ENCODE peak calls at places on chromosomes 13 and 19, in nine cellular contexts. One of them, this sample, is unnamed.

GRCh38 chr19:32865326-32865725 is 4.2 kb downstream of the SLC7A9 start:
- DNase-seq in mesendoderm: no peak
- DNase-seq in SK-N-SH: no peak
- DNase-seq in endothelial cell: no peak
- DNase-seq in mucosa of descending colon: no peak
- DNase-seq in HT1080: no peak
- DNase-seq in Calu3: no peak
- DNase-seq in iPS DF 19.7: no peak
- DNase-seq in hypothalamus: no peak
- DNase-seq in this sample: no peak

GRCh38 chr13:77696006-77696862 is 1.3 kb upstream of the SLAIN1 start:
- DNase-seq in mesendoderm: peak
- DNase-seq in SK-N-SH: peak
- DNase-seq in endothelial cell: no peak
- DNase-seq in mucosa of descending colon: no peak
- DNase-seq in HT1080: no peak
- DNase-seq in Calu3: no peak
- DNase-seq in iPS DF 19.7: no peak
- DNase-seq in hypothalamus: no peak
- DNase-seq in this sample: no peak

GRCh38 chr13:36332986-36333385 is 13.2 kb downstream of the SPART start:
- DNase-seq in mesendoderm: no peak
- DNase-seq in SK-N-SH: no peak
- DNase-seq in endothelial cell: no peak
- DNase-seq in mucosa of descending colon: no peak
- DNase-seq in HT1080: peak
- DNase-seq in Calu3: no peak
- DNase-seq in iPS DF 19.7: no peak
- DNase-seq in hypothalamus: no peak
- DNase-seq in this sample: no peak

GRCh38 chr13:26485786-26486185 is 71.7 kb upstream of the WASF3 start:
- DNase-seq in mesendoderm: peak
- DNase-seq in SK-N-SH: no peak
- DNase-seq in endothelial cell: no peak
- DNase-seq in mucosa of descending colon: peak
- DNase-seq in HT1080: no peak
- DNase-seq in Calu3: no peak
- DNase-seq in iPS DF 19.7: no peak
- DNase-seq in hypothalamus: no peak
- DNase-seq in this sample: no peak

GRCh38 chr13:77138813-77139212 is 111.9 kb upstream of the FBXL3 start:
- DNase-seq in mesendoderm: no peak
- DNase-seq in SK-N-SH: no peak
- DNase-seq in endothelial cell: no peak
- DNase-seq in mucosa of descending colon: no peak
- DNase-seq in HT1080: no peak
- DNase-seq in Calu3: no peak
- DNase-seq in iPS DF 19.7: no peak
- DNase-seq in hypothalamus: no peak
- DNase-seq in this sample: no peak

GRCh38 chr19:4531562-4532165 is 3.4 kb downstream of the PLIN5 start:
- DNase-seq in mesendoderm: no peak
- DNase-seq in SK-N-SH: peak
- DNase-seq in endothelial cell: no peak
- DNase-seq in mucosa of descending colon: no peak
- DNase-seq in HT1080: no peak
- DNase-seq in Calu3: no peak
- DNase-seq in iPS DF 19.7: no peak
- DNase-seq in hypothalamus: no peak
- DNase-seq in this sample: no peak

GRCh38 chr19:50826492-50827240 is 3.1 kb upstream of the KLK1 start:
- DNase-seq in mesendoderm: no peak
- DNase-seq in SK-N-SH: no peak
- DNase-seq in endothelial cell: no peak
- DNase-seq in mucosa of descending colon: no peak
- DNase-seq in HT1080: no peak
- DNase-seq in Calu3: no peak
- DNase-seq in iPS DF 19.7: no peak
- DNase-seq in hypothalamus: no peak
- DNase-seq in this sample: peak

GRCh38 chr19:41299755-41300089 is 10.2 kb upstream of the CCDC97 start:
- DNase-seq in mesendoderm: no peak
- DNase-seq in SK-N-SH: no peak
- DNase-seq in endothelial cell: no peak
- DNase-seq in mucosa of descending colon: no peak
- DNase-seq in HT1080: peak
- DNase-seq in Calu3: no peak
- DNase-seq in iPS DF 19.7: no peak
- DNase-seq in hypothalamus: peak
- DNase-seq in this sample: no peak

GRCh38 chr13:77729502-77730221 is 32.2 kb downstream of the SLAIN1 start:
- DNase-seq in mesendoderm: no peak
- DNase-seq in SK-N-SH: no peak
- DNase-seq in endothelial cell: no peak
- DNase-seq in mucosa of descending colon: no peak
- DNase-seq in HT1080: no peak
- DNase-seq in Calu3: no peak
- DNase-seq in iPS DF 19.7: no peak
- DNase-seq in hypothalamus: no peak
- DNase-seq in this sample: peak

GRCh38 chr19:16233836-16234551 is 36.3 kb downstream of the AP1M1 start:
- DNase-seq in mesendoderm: no peak
- DNase-seq in SK-N-SH: peak
- DNase-seq in endothelial cell: no peak
- DNase-seq in mucosa of descending colon: no peak
- DNase-seq in HT1080: no peak
- DNase-seq in Calu3: no peak
- DNase-seq in iPS DF 19.7: no peak
- DNase-seq in hypothalamus: no peak
- DNase-seq in this sample: no peak

GRCh38 chr13:49439609-49440008 is 4.3 kb downstream of the CAB39L start:
- DNase-seq in mesendoderm: no peak
- DNase-seq in SK-N-SH: no peak
- DNase-seq in endothelial cell: no peak
- DNase-seq in mucosa of descending colon: no peak
- DNase-seq in HT1080: no peak
- DNase-seq in Calu3: no peak
- DNase-seq in iPS DF 19.7: no peak
- DNase-seq in hypothalamus: no peak
- DNase-seq in this sample: no peak